ENCODE peak calls at places on chromosomes 2 and 18, in four cellular contexts. T is K562, R is HL-60, L is GM12878. W is an unnamed sample.

GRCh38 chr2:191688934-191689695 is 11.2 kb downstream of the NABP1 start:
- DNase-seq in T (no peak), R (no peak), L (no peak), W (no peak)

GRCh38 chr2:238251331-238251730 is 11.5 kb upstream of the HES6 start:
- DNase-seq in T (no peak), L (no peak), R (no peak), W (no peak)

GRCh38 chr2:242004223-242004901 is 134.8 kb downstream of the RTP5 start:
- DNase-seq in R (no peak), L (no peak), T (no peak), W (no peak)

GRCh38 chr2:28088970-28089369 is 198.4 kb downstream of the BABAM2 start:
- DNase-seq in R (no peak), L (no peak), T (no peak), W (no peak)

GRCh38 chr2:174023591-174024523 is 58.7 kb upstream of the SP3 start:
- DNase-seq in R (peak), L (no peak), T (peak), W (no peak)

GRCh38 chr2:85278361-85278760 is 49.4 kb downstream of the TGOLN2 start:
- DNase-seq in L (no peak), R (no peak), T (no peak), W (no peak)

GRCh38 chr2:138147796-138148195 is 183.5 kb downstream of the HNMT start:
- DNase-seq in T (no peak), L (no peak), R (no peak), W (no peak)

GRCh38 chr2:45643543-45644542 is 7.6 kb upstream of the PRKCE start:
- DNase-seq in T (peak), R (no peak), L (no peak), W (peak)

GRCh38 chr2:102520009-102520408 is 47.0 kb downstream of the SLC9A4 start:
- DNase-seq in L (no peak), R (no peak), T (peak), W (no peak)

GRCh38 chr2:79025421-79025820 is at the start of gene REG3G:
- DNase-seq in L (no peak), T (no peak), R (no peak), W (no peak)

GRCh38 chr2:158025263-158025996 is 76.2 kb upstream of the UPP2 start:
- DNase-seq in L (no peak), T (no peak), R (no peak), W (no peak)

GRCh38 chr2:149773006-149773405 is 185.4 kb upstream of the MMADHC start:
- DNase-seq in L (no peak), R (no peak), T (no peak), W (no peak)

GRCh38 chr18:69330345-69330744 is 70.3 kb upstream of the DOK6 start:
- DNase-seq in T (no peak), L (no peak), R (no peak), W (no peak)

GRCh38 chr18:33440011-33440383 is 524 bp downstream of the CCDC178 start:
- DNase-seq in L (no peak), T (peak), R (no peak), W (no peak)

GRCh38 chr2:6919912-6920905 is 3.0 kb downstream of the RNF144A start:
- DNase-seq in L (no peak), T (no peak), R (no peak), W (no peak)

GRCh38 chr2:71952572-71953188 is 195.0 kb downstream of the CYP26B1 start:
- DNase-seq in R (no peak), T (no peak), L (no peak), W (no peak)

GRCh38 chr2:221443631-221444030 is 128.5 kb downstream of the EPHA4 start:
- DNase-seq in T (no peak), R (no peak), L (no peak), W (no peak)
- TF ChIP-seq SPI1 in T (no peak), R (no peak), L (no peak), W (no peak)

GRCh38 chr2:178777577-178777976 is 29.6 kb downstream of the TTN start:
- DNase-seq in L (no peak), T (no peak), R (no peak), W (no peak)

GRCh38 chr2:178782236-178782635 is 25.0 kb downstream of the TTN start:
- DNase-seq in T (no peak), R (no peak), L (no peak), W (no peak)

GRCh38 chr2:178775975-178776374 is 31.2 kb downstream of the TTN start:
- DNase-seq in T (no peak), R (no peak), L (no peak), W (no peak)

DNA sequence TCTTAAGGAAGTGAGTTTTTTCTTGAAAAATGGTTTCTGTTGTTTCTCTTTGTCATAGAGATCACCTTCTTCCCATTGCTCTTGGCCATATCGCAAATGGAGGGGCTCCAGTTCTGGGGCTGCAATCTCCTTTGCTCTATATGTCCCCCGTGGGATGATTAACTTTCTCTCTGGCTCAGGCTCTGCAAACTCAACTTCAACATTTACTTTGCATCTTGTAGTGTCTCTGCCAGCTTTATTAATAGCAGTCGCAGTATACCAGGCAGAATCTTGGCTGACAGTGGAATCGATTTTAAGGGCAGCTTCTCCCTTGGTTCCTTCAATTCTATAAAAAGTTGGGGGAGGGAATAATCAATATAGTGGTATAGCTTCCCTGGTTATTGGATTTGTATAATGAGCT is 30.5 kb downstream of the TTN start:
- DNase-seq in T (no peak), L (no peak), R (no peak), W (no peak)
- TF ChIP-seq SPI1 in T (no peak), L (no peak), R (no peak), W (no peak)

DNA sequence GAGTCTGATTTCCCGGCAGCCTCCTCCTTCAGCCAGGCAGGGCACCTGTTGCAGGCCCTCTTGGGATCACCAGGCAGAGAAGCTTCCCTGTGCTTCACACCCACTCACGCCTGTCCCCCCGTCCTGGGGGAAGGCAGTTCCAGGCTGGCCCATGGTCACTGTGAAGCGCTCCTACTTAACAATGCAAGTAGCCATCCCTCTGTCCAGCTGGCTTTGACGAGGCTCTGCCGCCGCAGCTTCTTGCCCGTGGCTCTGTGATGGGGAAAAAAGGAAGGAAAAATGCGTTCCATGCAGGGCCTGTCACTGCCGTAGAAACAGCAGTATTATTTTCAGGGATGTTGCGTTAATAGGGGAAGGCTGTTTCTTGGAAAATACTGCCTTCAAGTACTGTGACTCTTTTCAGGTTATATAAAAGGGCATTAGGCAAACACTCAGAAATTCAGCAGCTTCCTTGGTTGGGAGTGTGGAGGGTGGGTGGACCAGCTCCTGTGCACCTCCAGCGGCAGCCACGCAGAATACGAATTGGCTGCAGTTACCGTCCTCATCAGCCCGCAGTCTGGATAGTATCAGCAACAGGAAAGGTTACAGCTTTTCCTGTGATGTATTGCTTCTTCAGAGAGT is 232.3 kb downstream of the KLHL29 start:
- DNase-seq in L (no peak), T (peak), R (no peak), W (no peak)
- TF ChIP-seq SPI1 in L (no peak), T (no peak), R (no peak), W (no peak)

DNA sequence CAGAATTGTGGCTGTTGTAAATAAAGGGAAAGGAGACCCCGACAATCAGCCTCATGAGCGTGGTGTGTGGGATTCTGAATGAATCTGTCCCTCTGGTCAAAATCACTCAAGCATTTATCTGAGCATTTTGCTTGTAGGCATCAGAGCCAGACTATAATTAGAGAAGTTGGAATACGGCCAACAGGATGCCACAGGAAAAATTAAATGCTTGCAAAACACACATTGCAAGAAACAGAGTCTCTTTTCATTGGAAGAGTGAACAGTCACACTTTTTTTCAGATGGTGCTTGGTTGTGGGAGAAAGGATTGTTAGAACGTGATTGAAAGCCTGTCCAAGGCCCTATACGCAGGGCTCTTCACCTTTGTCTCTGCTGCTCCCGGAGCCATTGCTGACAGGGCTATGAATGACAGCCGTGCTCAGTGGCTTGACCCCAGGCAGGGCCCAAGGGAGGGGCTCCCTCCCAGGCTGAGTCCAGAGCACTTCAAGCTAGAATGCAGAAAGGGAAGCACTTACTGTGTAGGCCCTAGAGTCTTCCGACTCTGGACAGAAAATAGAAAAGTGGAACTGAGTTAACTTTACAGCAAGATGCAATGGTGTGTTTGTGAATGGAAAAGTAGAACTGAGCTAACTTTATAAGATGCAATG is 59.8 kb downstream of the SNTG2 start:
- DNase-seq in L (no peak), T (no peak), R (no peak), W (no peak)
- TF ChIP-seq SPI1 in L (no peak), T (no peak), R (no peak), W (no peak)

GRCh38 chr2:148253716-148254115 is 232.8 kb downstream of the MBD5 start:
- DNase-seq in T (peak), L (no peak), R (no peak), W (no peak)
- TF ChIP-seq SPI1 in T (no peak), L (no peak), R (no peak), W (no peak)

GRCh38 chr2:166041613-166042012 is 86.2 kb downstream of the SCN1A start:
- DNase-seq in L (no peak), R (no peak), T (no peak), W (no peak)
- TF ChIP-seq SPI1 in L (no peak), R (no peak), T (no peak), W (no peak)

GRCh38 chr18:67574749-67575148 is 58.2 kb upstream of the DSEL start:
- DNase-seq in R (no peak), T (no peak), L (no peak), W (no peak)
- TF ChIP-seq SPI1 in R (no peak), T (no peak), L (no peak), W (no peak)

DNA sequence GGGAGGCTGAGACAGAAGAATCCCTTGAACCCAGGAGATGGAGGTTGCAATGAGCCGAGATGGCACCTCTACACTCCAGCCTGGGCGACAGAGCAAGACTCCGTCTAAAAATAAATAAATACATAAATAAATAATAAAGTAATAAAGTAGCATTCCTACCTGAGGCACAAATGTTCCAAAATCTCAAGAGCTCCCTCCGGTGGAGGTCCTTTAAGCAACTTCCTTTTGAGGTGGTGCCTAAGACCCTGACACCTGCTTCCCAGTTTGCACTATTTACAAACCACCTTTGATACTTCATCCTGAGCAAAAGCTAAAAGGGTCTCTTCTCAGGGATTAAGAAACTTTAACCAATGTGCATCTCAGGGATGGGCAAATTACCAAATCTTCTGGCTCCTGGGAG is 505.1 kb downstream of the CNTNAP5 start:
- DNase-seq in L (no peak), T (no peak), R (no peak), W (no peak)
- TF ChIP-seq SPI1 in L (no peak), T (no peak), R (no peak), W (no peak)

W was measured in GM12891.